ENCODE peak calls at places on chromosomes 7 and 10, in eight cellular contexts. E is stomach; Y is CD8-positive, alpha-beta memory T cell; R is iris pigment epithelial cell; C is astrocyte of the hippocampus; A is activated gamma-delta T cell; V is cardiac muscle cell; J is NCI-H2081. F is an unnamed sample.

GRCh38 chr7:93119191-93119905 is 1.6 kb upstream of the SAMD9 start:
- DNase-seq in R (no peak), J (no peak), V (no peak), E (no peak), A (no peak), C (peak; percentile 26), Y (no peak), F (no peak)

GRCh38 chr10:87546221-87546620 is 41.5 kb downstream of the MINPP1 start:
- DNase-seq in V (peak; percentile 51), C (no peak), R (peak; percentile 67), Y (no peak), E (no peak), A (no peak), J (no peak), F (no peak)

GRCh38 chr10:30176776-30177533 is 117.6 kb upstream of the JCAD start:
- DNase-seq in Y (no peak), E (no peak), V (no peak), J (no peak), R (no peak), A (no peak), C (no peak), F (no peak)

GRCh38 chr7:102125127-102125561 is 161.5 kb upstream of the SH2B2 start:
- DNase-seq in C (peak; percentile 95), R (peak; percentile 95), J (no peak), E (no peak), Y (no peak), A (no peak), V (peak; percentile 87), F (no peak)

GRCh38 chr7:66013938-66014337 is 31.9 kb upstream of the GUSB start:
- DNase-seq in C (peak; percentile 64), A (no peak), V (peak; percentile 56), J (no peak), R (peak; percentile 76), Y (no peak), E (peak; percentile 62), F (no peak)

GRCh38 chr7:102872460-102872859 is 40.3 kb upstream of the LRRC17 start:
- DNase-seq in Y (no peak), R (peak; percentile 99), J (no peak), V (peak; percentile 88), C (peak; percentile 93), A (no peak), E (no peak), F (no peak)

GRCh38 chr10:70198696-70199466 is 28.6 kb upstream of the SAR1A start:
- DNase-seq in Y (no peak), E (no peak), R (no peak), C (no peak), J (no peak), V (peak; percentile 58), A (no peak), F (no peak)

GRCh38 chr10:6771361-6771760 is 191.3 kb upstream of the PRKCQ start:
- DNase-seq in V (no peak), C (no peak), J (no peak), Y (no peak), R (no peak), E (no peak), A (no peak), F (no peak)

GRCh38 chr10:99521474-99522077 is 11.2 kb upstream of the NKX2-3 start:
- DNase-seq in Y (no peak), A (no peak), C (no peak), J (no peak), E (no peak), R (no peak), V (no peak), F (no peak)

GRCh38 chr7:88344956-88345832 is 38.5 kb upstream of the STEAP4 start:
- DNase-seq in R (peak; percentile 28), E (peak; percentile 41), V (peak; percentile 48), J (no peak), C (peak; percentile 72), A (no peak), Y (no peak), F (no peak)

GRCh38 chr7:106765727-106766355 is 99.2 kb upstream of the PIK3CG start:
- DNase-seq in E (no peak), C (no peak), Y (no peak), R (no peak), J (no peak), A (no peak), V (no peak), F (no peak)

GRCh38 chr10:32077896-32078295 is 21.7 kb upstream of the KIF5B start:
- DNase-seq in V (peak; percentile 65), R (peak; percentile 49), E (no peak), A (no peak), J (no peak), C (peak; percentile 70), Y (no peak), F (no peak)

GRCh38 chr10:129918836-129919235 is 45.2 kb downstream of the EBF3 start:
- DNase-seq in Y (no peak), V (no peak), J (no peak), R (no peak), E (no peak), A (no peak), C (no peak), F (no peak)

GRCh38 chr7:117188949-117189348 is 133.9 kb downstream of the WNT2 start:
- DNase-seq in V (no peak), A (no peak), R (peak; percentile 61), Y (no peak), E (no peak), C (no peak), J (no peak), F (no peak)

GRCh38 chr10:95445837-95446347 is 115.3 kb downstream of the SORBS1 start:
- DNase-seq in E (peak; percentile 49), J (no peak), C (peak; percentile 90), V (peak; percentile 80), Y (no peak), A (no peak), R (peak; percentile 59), F (peak; percentile 3)

GRCh38 chr7:151520419-151521229 is 929 bp upstream of the RHEB start:
- DNase-seq in J (no peak), Y (peak; percentile 56), V (peak; percentile 21), E (peak; percentile 57), R (no peak), A (peak; percentile 30), C (no peak), F (no peak)

GRCh38 chr7:152851881-152852417 is 92.4 kb downstream of the ACTR3B start:
- DNase-seq in R (no peak), V (no peak), J (no peak), C (no peak), Y (no peak), E (no peak), A (no peak), F (no peak)

GRCh38 chr7:75823198-75823910 is 9.7 kb upstream of the CCL24 start:
- DNase-seq in C (no peak), Y (no peak), E (no peak), J (no peak), V (no peak), R (no peak), A (no peak), F (no peak)

GRCh38 chr10:21712975-21713374 is 178.9 kb downstream of the MLLT10 start:
- DNase-seq in J (no peak), E (no peak), C (no peak), A (no peak), V (no peak), R (no peak), Y (no peak), F (no peak)

GRCh38 chr10:79056361-79056735 is 12.4 kb upstream of the ZMIZ1 start:
- DNase-seq in A (no peak), V (no peak), E (peak; percentile 24), Y (peak; percentile 19), R (no peak), J (no peak), C (no peak), F (no peak)

GRCh38 chr7:75658802-75659201 is 79.9 kb downstream of the HIP1 start:
- DNase-seq in R (no peak), C (no peak), J (no peak), E (no peak), V (no peak), Y (no peak), A (no peak), F (no peak)

GRCh38 chr10:89516149-89516832 is 19.1 kb downstream of the SLC16A12 start:
- DNase-seq in C (peak; percentile 96), V (peak; percentile 88), Y (no peak), A (no peak), J (no peak), R (peak; percentile 97), E (no peak), F (no peak)

GRCh38 chr10:32413513-32413912 is 32.4 kb upstream of the CCDC7 start:
- DNase-seq in C (peak; percentile 92), E (no peak), J (no peak), R (peak; percentile 97), V (peak; percentile 66), A (no peak), Y (no peak), F (no peak)

GRCh38 chr10:110208614-110209398 is 1.4 kb downstream of the MXI1 start:
- DNase-seq in R (peak; percentile 56), E (peak; percentile 30), C (peak; percentile 52), J (no peak), V (peak; percentile 52), A (no peak), Y (peak; percentile 60), F (peak; percentile 34)